ENCODE peak calls at places on chromosomes 2 and 18, in seven cellular contexts. One of them, this sample, is unnamed. For H3K4me1 and H3K9me3, the result is how much of the 10 kb centered on the place peaks cover.

GRCh38 chr18:22005191-22005824 is 164.1 kb upstream of the GATA6 start:
- DNase-seq in colonic mucosa: no peak
- DNase-seq in lower lobe of right lung: no peak
- DNase-seq in astrocyte: peak
- DNase-seq in psoas muscle: no peak
- DNase-seq in fibroblast of lung: peak
- DNase-seq in tibial nerve: no peak
- DNase-seq in this sample: no peak

GRCh38 chr2:197828464-197829135 is 24.2 kb downstream of the PLCL1 start:
- DNase-seq in lower lobe of right lung: no peak
- DNase-seq in psoas muscle: no peak
- DNase-seq in fibroblast of lung: peak
- DNase-seq in tibial nerve: no peak
- DNase-seq in colonic mucosa: no peak
- DNase-seq in astrocyte: peak
- DNase-seq in this sample: no peak

GRCh38 chr2:138274421-138275291 is 226.9 kb upstream of the SPOPL start:
- DNase-seq in tibial nerve: no peak
- DNase-seq in colonic mucosa: peak
- DNase-seq in fibroblast of lung: peak
- DNase-seq in lower lobe of right lung: no peak
- DNase-seq in astrocyte: peak
- DNase-seq in psoas muscle: no peak
- DNase-seq in this sample: no peak

GRCh38 chr2:42100696-42101585 is 53.1 kb downstream of the PKDCC start:
- DNase-seq in astrocyte: peak
- DNase-seq in lower lobe of right lung: peak
- DNase-seq in tibial nerve: no peak
- DNase-seq in fibroblast of lung: peak
- DNase-seq in psoas muscle: peak
- DNase-seq in colonic mucosa: peak
- DNase-seq in this sample: peak

GRCh38 chr2:157329524-157329923 is 3.9 kb upstream of the ERMN start:
- DNase-seq in astrocyte: no peak
- DNase-seq in fibroblast of lung: no peak
- DNase-seq in lower lobe of right lung: no peak
- DNase-seq in colonic mucosa: peak
- DNase-seq in psoas muscle: no peak
- DNase-seq in tibial nerve: no peak
- DNase-seq in this sample: peak

GRCh38 chr2:118800736-118801135 is 46.7 kb downstream of the EN1 start:
- DNase-seq in lower lobe of right lung: no peak
- DNase-seq in psoas muscle: no peak
- DNase-seq in fibroblast of lung: peak
- DNase-seq in tibial nerve: no peak
- DNase-seq in colonic mucosa: no peak
- DNase-seq in astrocyte: peak
- DNase-seq in this sample: no peak

GRCh38 chr2:204434660-204435462 is 110.4 kb upstream of the PARD3B start:
- DNase-seq in colonic mucosa: no peak
- DNase-seq in lower lobe of right lung: no peak
- DNase-seq in tibial nerve: no peak
- DNase-seq in fibroblast of lung: peak
- DNase-seq in psoas muscle: no peak
- DNase-seq in astrocyte: no peak
- DNase-seq in this sample: no peak

GRCh38 chr18:62605685-62606084 is 82.9 kb downstream of the ZCCHC2 start:
- DNase-seq in psoas muscle: no peak
- DNase-seq in fibroblast of lung: no peak
- DNase-seq in astrocyte: no peak
- DNase-seq in lower lobe of right lung: no peak
- DNase-seq in colonic mucosa: no peak
- DNase-seq in tibial nerve: no peak
- DNase-seq in this sample: no peak

GRCh38 chr2:47065771-47066380 is 89.2 kb downstream of the STPG4 start:
- DNase-seq in astrocyte: peak
- DNase-seq in fibroblast of lung: peak
- DNase-seq in lower lobe of right lung: no peak
- DNase-seq in psoas muscle: no peak
- DNase-seq in tibial nerve: no peak
- DNase-seq in colonic mucosa: peak
- DNase-seq in this sample: peak

GRCh38 chr2:28136557-28136956 is 246.0 kb downstream of the BABAM2 start:
- DNase-seq in tibial nerve: no peak
- DNase-seq in astrocyte: no peak
- DNase-seq in lower lobe of right lung: no peak
- DNase-seq in fibroblast of lung: no peak
- DNase-seq in colonic mucosa: no peak
- DNase-seq in psoas muscle: no peak
- DNase-seq in this sample: no peak

GRCh38 chr18:67194886-67195285 is 321.6 kb downstream of the DSEL start:
- DNase-seq in astrocyte: no peak
- DNase-seq in lower lobe of right lung: no peak
- DNase-seq in psoas muscle: no peak
- DNase-seq in fibroblast of lung: no peak
- DNase-seq in colonic mucosa: no peak
- DNase-seq in tibial nerve: no peak
- DNase-seq in this sample: no peak

GRCh38 chr2:143482316-143482715 is 353.1 kb downstream of the ARHGAP15 start:
- DNase-seq in astrocyte: peak
- DNase-seq in lower lobe of right lung: no peak
- DNase-seq in colonic mucosa: no peak
- DNase-seq in tibial nerve: no peak
- DNase-seq in psoas muscle: no peak
- DNase-seq in fibroblast of lung: peak
- DNase-seq in this sample: no peak

GRCh38 chr2:147541314-147541713 is 303.5 kb upstream of the ACVR2A start:
- DNase-seq in astrocyte: no peak
- DNase-seq in psoas muscle: no peak
- DNase-seq in tibial nerve: no peak
- DNase-seq in colonic mucosa: no peak
- DNase-seq in fibroblast of lung: no peak
- DNase-seq in lower lobe of right lung: no peak
- DNase-seq in this sample: no peak

GRCh38 chr2:72412214-72412613 is 264.6 kb upstream of the CYP26B1 start:
- DNase-seq in lower lobe of right lung: no peak
- DNase-seq in astrocyte: no peak
- DNase-seq in colonic mucosa: no peak
- DNase-seq in psoas muscle: no peak
- DNase-seq in tibial nerve: no peak
- DNase-seq in fibroblast of lung: peak
- DNase-seq in this sample: no peak

GRCh38 chr2:57987835-57988573 is 58.6 kb upstream of the VRK2 start:
- DNase-seq in lower lobe of right lung: no peak
- DNase-seq in tibial nerve: no peak
- DNase-seq in colonic mucosa: no peak
- DNase-seq in astrocyte: peak
- DNase-seq in fibroblast of lung: peak
- DNase-seq in psoas muscle: no peak
- DNase-seq in this sample: no peak

GRCh38 chr2:122851972-122852531 is 1096.6 kb downstream of the TSN start:
- DNase-seq in tibial nerve: no peak
- DNase-seq in psoas muscle: no peak
- DNase-seq in colonic mucosa: no peak
- DNase-seq in astrocyte: no peak
- DNase-seq in fibroblast of lung: no peak
- DNase-seq in lower lobe of right lung: no peak
- DNase-seq in this sample: no peak

GRCh38 chr2:70711191-70711590 is 56.8 kb downstream of the ADD2 start:
- DNase-seq in tibial nerve: no peak
- DNase-seq in colonic mucosa: no peak
- DNase-seq in fibroblast of lung: no peak
- DNase-seq in psoas muscle: no peak
- DNase-seq in astrocyte: no peak
- DNase-seq in lower lobe of right lung: no peak
- DNase-seq in this sample: no peak

GRCh38 chr2:39679805-39680204 is 14.1 kb downstream of the TMEM178A start:
- DNase-seq in fibroblast of lung: no peak
- DNase-seq in colonic mucosa: no peak
- DNase-seq in tibial nerve: no peak
- DNase-seq in astrocyte: no peak
- DNase-seq in psoas muscle: no peak
- DNase-seq in lower lobe of right lung: peak
- DNase-seq in this sample: no peak

GRCh38 chr2:130877258-130877657 is 40.5 kb downstream of the ARHGEF4 start:
- DNase-seq in psoas muscle: no peak
- DNase-seq in colonic mucosa: no peak
- DNase-seq in astrocyte: no peak
- DNase-seq in tibial nerve: no peak
- DNase-seq in lower lobe of right lung: no peak
- DNase-seq in fibroblast of lung: no peak
- DNase-seq in this sample: no peak

GRCh38 chr2:179950391-179950790 is 56.7 kb downstream of the CWC22 start:
- DNase-seq in tibial nerve: no peak
- DNase-seq in fibroblast of lung: no peak
- DNase-seq in colonic mucosa: no peak
- DNase-seq in psoas muscle: no peak
- DNase-seq in astrocyte: no peak
- DNase-seq in lower lobe of right lung: no peak
- DNase-seq in this sample: no peak

GRCh38 chr2:241888641-241889040 is 19.1 kb downstream of the RTP5 start:
- DNase-seq in astrocyte: no peak
- DNase-seq in psoas muscle: no peak
- DNase-seq in fibroblast of lung: no peak
- DNase-seq in tibial nerve: no peak
- DNase-seq in colonic mucosa: no peak
- DNase-seq in lower lobe of right lung: no peak
- DNase-seq in this sample: no peak

GRCh38 chr2:205764502-205764815 is 82.2 kb downstream of the NRP2 start:
- DNase-seq in colonic mucosa: no peak
- DNase-seq in lower lobe of right lung: no peak
- DNase-seq in tibial nerve: no peak
- DNase-seq in astrocyte: no peak
- DNase-seq in psoas muscle: no peak
- DNase-seq in fibroblast of lung: no peak
- DNase-seq in this sample: no peak

GRCh38 chr18:76256897-76257500 is 238.0 kb downstream of the ZNF516 start:
- DNase-seq in psoas muscle: no peak
- DNase-seq in tibial nerve: peak
- DNase-seq in astrocyte: peak
- DNase-seq in colonic mucosa: no peak
- DNase-seq in fibroblast of lung: peak
- DNase-seq in lower lobe of right lung: no peak
- DNase-seq in this sample: no peak

GRCh38 chr2:128306081-128306930 is 12.4 kb downstream of the HS6ST1 start:
- DNase-seq in tibial nerve: peak
- DNase-seq in colonic mucosa: peak
- DNase-seq in astrocyte: peak
- DNase-seq in fibroblast of lung: peak
- DNase-seq in lower lobe of right lung: peak
- DNase-seq in psoas muscle: peak
- DNase-seq in this sample: peak
- H3K4me1 ChIP-seq in tibial nerve: half or more
- H3K4me1 ChIP-seq in colonic mucosa: under half
- H3K4me1 ChIP-seq in astrocyte: under half
- H3K4me1 ChIP-seq in fibroblast of lung: under half
- H3K4me1 ChIP-seq in lower lobe of right lung: half or more
- H3K4me1 ChIP-seq in psoas muscle: half or more
- H3K4me1 ChIP-seq in this sample: under half

GRCh38 chr18:78130232-78131195 is 849.1 kb upstream of the SALL3 start:
- DNase-seq in colonic mucosa: peak
- DNase-seq in astrocyte: no peak
- DNase-seq in tibial nerve: no peak
- DNase-seq in psoas muscle: no peak
- DNase-seq in lower lobe of right lung: no peak
- DNase-seq in fibroblast of lung: no peak
- DNase-seq in this sample: no peak
- H3K9me3 ChIP-seq in colonic mucosa: under half
- H3K9me3 ChIP-seq in astrocyte: under half
- H3K9me3 ChIP-seq in tibial nerve: under half
- H3K9me3 ChIP-seq in psoas muscle: under half
- H3K9me3 ChIP-seq in lower lobe of right lung: under half
- H3K9me3 ChIP-seq in fibroblast of lung: under half
- H3K9me3 ChIP-seq in this sample: under half

DNA sequence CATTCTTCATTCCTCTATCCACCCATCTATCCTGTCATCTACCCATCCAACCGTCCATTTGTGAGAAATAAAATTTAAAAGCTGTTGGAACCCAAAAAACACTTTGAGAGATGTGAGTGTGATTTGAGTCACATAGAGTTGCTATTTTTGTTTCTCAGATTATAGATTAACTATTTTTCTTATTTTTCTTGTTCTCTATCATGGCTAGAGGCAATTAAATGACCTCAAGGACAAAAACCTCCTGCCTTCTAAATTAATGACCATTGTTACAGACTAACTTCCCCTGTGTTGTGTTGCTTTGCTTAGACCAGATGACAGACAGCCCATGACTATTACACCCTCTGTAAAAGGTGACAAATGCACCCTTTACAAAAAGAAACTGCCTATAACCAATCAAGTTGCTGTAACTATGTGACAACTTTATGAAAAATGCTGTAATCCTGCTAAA is 207.9 kb upstream of the CXCR4 start:
- DNase-seq in tibial nerve: no peak
- DNase-seq in lower lobe of right lung: no peak
- DNase-seq in fibroblast of lung: no peak
- DNase-seq in psoas muscle: no peak
- DNase-seq in colonic mucosa: no peak
- DNase-seq in astrocyte: no peak
- DNase-seq in this sample: no peak
- H3K4me1 ChIP-seq in tibial nerve: under half
- H3K4me1 ChIP-seq in lower lobe of right lung: under half
- H3K4me1 ChIP-seq in fibroblast of lung: under half
- H3K4me1 ChIP-seq in psoas muscle: under half
- H3K4me1 ChIP-seq in colonic mucosa: under half
- H3K4me1 ChIP-seq in astrocyte: under half
- H3K4me1 ChIP-seq in this sample: under half

DNA sequence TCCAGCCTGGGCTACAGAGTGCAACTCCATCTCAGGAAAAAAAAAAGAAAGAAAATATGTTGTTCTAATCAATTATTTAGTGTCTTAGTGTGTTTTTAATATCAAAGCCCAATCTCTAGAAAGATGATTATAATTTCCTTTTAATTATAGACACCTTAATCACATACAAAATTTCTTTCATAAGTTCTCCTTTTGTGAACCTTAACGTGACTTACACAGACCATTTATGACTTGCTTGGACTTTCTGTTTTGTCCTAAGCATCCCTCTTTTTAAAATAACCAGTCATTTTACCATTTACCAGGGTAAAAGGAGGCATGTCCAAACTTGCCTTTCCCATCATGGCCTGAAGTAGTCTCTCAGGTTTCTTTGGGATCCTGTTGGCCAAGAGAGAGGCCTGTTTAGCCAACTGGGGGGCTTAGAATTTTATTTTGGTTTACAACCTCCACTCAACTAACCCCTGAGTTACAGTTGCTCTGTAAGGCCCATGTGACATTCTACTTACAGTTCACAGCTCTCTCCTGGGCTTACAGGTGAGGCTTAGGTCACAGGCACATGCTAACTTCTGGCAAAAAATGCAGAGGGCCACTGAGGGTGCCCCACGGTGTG is 23.9 kb upstream of the GPR155 start:
- DNase-seq in tibial nerve: no peak
- DNase-seq in psoas muscle: no peak
- DNase-seq in fibroblast of lung: peak
- DNase-seq in astrocyte: peak
- DNase-seq in lower lobe of right lung: no peak
- DNase-seq in colonic mucosa: no peak
- DNase-seq in this sample: no peak
- H3K9me3 ChIP-seq in tibial nerve: under half
- H3K9me3 ChIP-seq in psoas muscle: under half
- H3K9me3 ChIP-seq in fibroblast of lung: under half
- H3K9me3 ChIP-seq in astrocyte: under half
- H3K9me3 ChIP-seq in lower lobe of right lung: under half
- H3K9me3 ChIP-seq in colonic mucosa: under half
- H3K9me3 ChIP-seq in this sample: under half

This sample was measured in mucosa of descending colon.